ENCODE peak calls at places on chromosomes 16 and 17, in four cellular contexts. M is fibroblast of lung, Z is colonic mucosa, H is H9. T is an unnamed sample.

GRCh38 chr17:39636927-39637736 is at the start of gene STARD3:
- DNase-seq in M (peak; percentile 89), Z (peak; percentile 96), H (peak; percentile 97), T (peak; percentile 88)

GRCh38 chr16:75096730-75097129 is 19.9 kb downstream of the LDHD start:
- DNase-seq in M (no peak), Z (peak; percentile 50), H (peak; percentile 88), T (no peak)

GRCh38 chr16:48409839-48410610 is 24.8 kb upstream of the SIAH1 start:
- DNase-seq in Z (peak; percentile 72), M (peak; percentile 97), H (no peak), T (no peak)

GRCh38 chr16:66935319-66936011 is at the start of gene CES2:
- DNase-seq in Z (peak; percentile 94), H (no peak), M (peak; percentile 39), T (peak; percentile 35)

GRCh38 chr17:1180958-1181768 is 1.4 kb upstream of the ABR start:
- DNase-seq in H (peak; percentile 91), M (no peak), Z (no peak), T (no peak)

GRCh38 chr16:72743011-72743761 is 304.7 kb downstream of the ZFHX3 start:
- DNase-seq in M (no peak), H (no peak), Z (no peak), T (no peak)

GRCh38 chr17:28335959-28336871 is 654 bp downstream of the TNFAIP1 start:
- DNase-seq in Z (peak; percentile 70), M (peak; percentile 71), H (peak; percentile 90), T (peak; percentile 91)

GRCh38 chr17:3984719-3985444 is 20.6 kb upstream of the ATP2A3 start:
- DNase-seq in Z (no peak), H (no peak), M (no peak), T (no peak)

GRCh38 chr17:74350486-74350885 is 11.2 kb downstream of the BTBD17 start:
- DNase-seq in Z (no peak), H (no peak), M (no peak), T (no peak)

GRCh38 chr17:77726549-77726957 is 231.9 kb upstream of the TNRC6C start:
- DNase-seq in M (no peak), H (peak; percentile 18), Z (peak; percentile 11), T (no peak)

GRCh38 chr17:6677158-6677831 is 25.7 kb downstream of the C17orf100 start:
- DNase-seq in M (no peak), H (no peak), Z (no peak), T (no peak)

GRCh38 chr17:29747660-29748059 is 124.9 kb upstream of the CORO6 start:
- DNase-seq in H (no peak), M (no peak), Z (no peak), T (no peak)

GRCh38 chr16:89511352-89511751 is 3.1 kb downstream of the SPG7 start:
- DNase-seq in H (no peak), M (no peak), Z (no peak), T (no peak)

GRCh38 chr17:63295839-63296590 is 150.1 kb downstream of the CYB561 start:
- DNase-seq in H (no peak), Z (no peak), M (no peak), T (no peak)

GRCh38 chr17:63647065-63647725 is 25.0 kb downstream of the MAP3K3 start:
- DNase-seq in Z (no peak), H (no peak), M (no peak), T (no peak)

GRCh38 chr16:17827313-17827712 is 356.6 kb upstream of the XYLT1 start:
- DNase-seq in H (no peak), M (peak; percentile 42), Z (no peak), T (no peak)

GRCh38 chr16:14331020-14331419 is 259.9 kb downstream of the MRTFB start:
- DNase-seq in M (no peak), H (no peak), Z (no peak), T (no peak)

GRCh38 chr16:86768999-86769398 is 190.7 kb downstream of the FOXL1 start:
- DNase-seq in H (no peak), M (peak; percentile 76), Z (no peak), T (peak; percentile 76)

GRCh38 chr16:57795431-57795878 is 6.8 kb downstream of the KIFC3 start:
- DNase-seq in M (peak; percentile 44), Z (no peak), H (peak; percentile 82), T (peak; percentile 31)

GRCh38 chr16:31874354-31875111 is 926 bp downstream of the ZNF267 start:
- DNase-seq in H (no peak), Z (peak; percentile 49), M (peak; percentile 47), T (peak; percentile 62)

GRCh38 chr16:8675183-8676159 is 1.1 kb downstream of the ABAT start:
- DNase-seq in Z (no peak), H (no peak), M (no peak), T (no peak)

GRCh38 chr17:49887744-49888360 is 40.0 kb upstream of the TAC4 start:
- DNase-seq in M (no peak), H (no peak), Z (no peak), T (no peak)

GRCh38 chr16:12874135-12874534 is 27.3 kb upstream of the SHISA9 start:
- DNase-seq in Z (no peak), H (no peak), M (no peak), T (peak; percentile 63)

GRCh38 chr16:15494231-15494630 is 59.8 kb downstream of the BMERB1 start:
- DNase-seq in M (peak; percentile 27), H (no peak), Z (no peak), T (no peak)

GRCh38 chr16:81431554-81432353 is 12.9 kb upstream of the CMIP start:
- DNase-seq in M (peak; percentile 89), H (no peak), Z (no peak), T (no peak)

GRCh38 chr17:39244016-39244599 is 18.4 kb upstream of the STAC2 start:
- DNase-seq in M (no peak), Z (no peak), H (no peak), T (no peak)

GRCh38 chr17:27995554-27995953 is 46.9 kb upstream of the NLK start:
- DNase-seq in H (no peak), Z (no peak), M (no peak), T (no peak)

GRCh38 chr17:58703137-58703846 is 10.9 kb downstream of the RAD51C start:
- DNase-seq in H (no peak), Z (no peak), M (peak; percentile 42), T (peak; percentile 86)

GRCh38 chr17:58703887-58704286 is 11.5 kb downstream of the RAD51C start:
- DNase-seq in H (no peak), M (no peak), Z (no peak), T (no peak)

GRCh38 chr17:58702045-58702476 is 9.7 kb downstream of the RAD51C start:
- DNase-seq in H (no peak), Z (no peak), M (no peak), T (no peak)

GRCh38 chr17:58699771-58700170 is 7.4 kb downstream of the RAD51C start:
- DNase-seq in H (no peak), M (no peak), Z (no peak), T (no peak)

GRCh38 chr17:58702708-58703107 is 10.3 kb downstream of the RAD51C start:
- DNase-seq in H (no peak), M (no peak), Z (no peak), T (no peak)
- H3K9ac ChIP-seq in H (no peak overlapping the region), M (no peak overlapping the region), Z (no peak overlapping the region), T (peak overlapping the region; percentile 55)

DNA sequence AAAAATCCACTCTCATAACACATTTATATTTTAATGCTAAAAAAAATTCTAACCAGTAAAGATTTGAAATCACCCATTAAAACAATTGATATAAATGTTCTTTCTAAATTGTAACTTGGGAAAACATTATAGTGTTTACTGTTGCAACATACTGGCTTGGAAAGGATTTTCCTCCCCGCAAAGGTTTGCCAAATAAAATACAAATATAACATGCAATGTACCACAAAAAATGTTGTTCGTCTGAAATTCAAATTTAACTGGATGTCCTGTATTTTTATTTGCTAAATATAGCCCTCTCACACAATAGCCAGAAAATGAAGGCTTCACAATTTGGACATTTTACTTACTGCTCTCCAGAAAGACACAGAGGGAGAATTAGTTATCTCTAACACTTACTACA is 743.8 kb downstream of the KCNJ2 start:
- DNase-seq in H (no peak), M (peak; percentile 83), Z (no peak), T (no peak)
- TF ChIP-seq CTCF in H (no peak), M (no peak), Z (no peak), T (no peak)

GRCh38 chr17:82468692-82469091 is 10.2 kb downstream of the NARF start:
- DNase-seq in Z (no peak), H (no peak), M (no peak), T (no peak)

GRCh38 chr17:82465023-82465603 is 6.6 kb downstream of the NARF start:
- DNase-seq in H (no peak), Z (no peak), M (no peak), T (no peak)

GRCh38 chr17:82475458-82475857 is 16.9 kb downstream of the NARF start:
- DNase-seq in M (no peak), Z (no peak), H (no peak), T (no peak)

GRCh38 chr17:82464567-82464929 is 6.0 kb downstream of the NARF start:
- DNase-seq in Z (no peak), M (no peak), H (no peak), T (no peak)

DNA sequence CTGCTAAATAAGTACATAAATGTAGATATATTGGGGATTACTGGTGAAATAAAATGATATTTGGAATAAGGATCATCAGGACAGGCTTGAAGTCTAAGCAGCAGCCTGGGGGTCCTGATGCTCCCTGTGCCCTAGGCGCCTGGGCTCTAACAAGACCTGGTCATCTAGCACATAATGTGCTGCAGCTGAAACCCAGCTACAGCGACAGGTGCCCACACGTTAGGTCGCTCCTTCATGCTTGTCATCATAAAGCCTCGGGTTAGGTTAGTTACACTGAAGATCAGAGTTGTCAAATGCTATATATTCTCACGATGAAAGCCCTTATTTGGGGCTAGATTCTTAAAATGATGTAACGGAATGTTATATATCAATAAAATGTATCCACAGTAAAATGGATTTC is 11.5 kb downstream of the NARF start:
- DNase-seq in M (no peak), H (no peak), Z (no peak), T (no peak)
- H3K4me1 ChIP-seq in M (no peaks in the 10 kb centered on the region), H (no peaks in the 10 kb centered on the region), Z (no peaks in the 10 kb centered on the region), T (peaks cover 2% of the 10 kb centered on the region)

DNA sequence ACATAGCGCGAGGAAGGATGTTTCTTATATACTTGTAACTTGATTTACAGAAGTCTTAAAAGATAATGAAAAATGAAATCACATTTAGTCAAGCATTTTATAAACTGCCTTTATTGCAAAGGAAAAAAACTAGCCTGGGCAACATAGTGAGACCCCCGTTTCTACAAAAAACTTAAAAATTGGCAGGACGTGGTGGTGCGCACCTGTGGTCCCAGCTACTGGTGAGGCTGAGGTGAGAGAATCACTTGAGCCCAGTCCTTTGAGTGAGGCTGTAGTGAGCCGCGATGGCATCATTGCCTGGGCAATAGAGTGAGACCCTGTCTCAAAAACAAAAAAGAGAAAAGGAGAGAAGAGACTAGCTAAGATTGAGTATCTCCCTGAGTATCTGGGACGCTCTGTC is 145.2 kb upstream of the CIBAR2 start:
- DNase-seq in Z (no peak), M (no peak), H (no peak), T (no peak)
- H3K9ac ChIP-seq in Z (no peak overlapping the region), M (no peak overlapping the region), H (no peak overlapping the region), T (no peak overlapping the region)

GRCh38 chr16:54542805-54543504 is 256.4 kb upstream of the IRX3 start:
- DNase-seq in H (no peak), M (no peak), Z (no peak), T (no peak)

GRCh38 chr16:54540525-54541180 is 254.1 kb upstream of the IRX3 start:
- DNase-seq in H (no peak), Z (peak; percentile 23), M (no peak), T (no peak)

GRCh38 chr16:54533856-54534490 is 247.4 kb upstream of the IRX3 start:
- DNase-seq in Z (no peak), M (no peak), H (no peak), T (no peak)

GRCh38 chr16:54538241-54538640 is 251.7 kb upstream of the IRX3 start:
- DNase-seq in Z (no peak), M (no peak), H (no peak), T (no peak)
- TF ChIP-seq CTCF in Z (no peak), M (no peak), H (peak; percentile 27), T (no peak)